ENCODE peak calls at places on chromosomes 4 and X, in five cellular contexts. One of them, this sample, is unnamed.
A peak's percentile ranks its signal among the peaks of the same experiment; 100 is the strongest.

GRCh38 chrX:155745792-155746191 is 133.0 kb upstream of the TMLHE start:
- DNase-seq in prostate gland: no peak
- DNase-seq in HCT116: peak; percentile 12
- DNase-seq in astrocyte of the spinal cord: peak; percentile 10
- DNase-seq in cardiac fibroblast: peak; percentile 33
- DNase-seq in this sample: peak; percentile 41

GRCh38 chr4:183392377-183392776 is 52.1 kb upstream of the CDKN2AIP start:
- DNase-seq in prostate gland: no peak
- DNase-seq in HCT116: no peak
- DNase-seq in astrocyte of the spinal cord: no peak
- DNase-seq in cardiac fibroblast: no peak
- DNase-seq in this sample: no peak

GRCh38 chrX:77899081-77899828 is at the start of gene COX7B:
- DNase-seq in prostate gland: peak; percentile 82
- DNase-seq in HCT116: peak; percentile 94
- DNase-seq in astrocyte of the spinal cord: peak; percentile 97
- DNase-seq in cardiac fibroblast: peak; percentile 97
- DNase-seq in this sample: peak; percentile 98

GRCh38 chr4:2691313-2691712 is 64.8 kb downstream of the TNIP2 start:
- DNase-seq in prostate gland: no peak
- DNase-seq in HCT116: no peak
- DNase-seq in astrocyte of the spinal cord: no peak
- DNase-seq in cardiac fibroblast: no peak
- DNase-seq in this sample: no peak

GRCh38 chrX:83511208-83511607 is 3.1 kb downstream of the POU3F4 start:
- DNase-seq in prostate gland: no peak
- DNase-seq in HCT116: no peak
- DNase-seq in astrocyte of the spinal cord: peak; percentile 64
- DNase-seq in cardiac fibroblast: no peak
- DNase-seq in this sample: no peak

GRCh38 chr4:137417676-137418075 is 114.6 kb downstream of the PCDH18 start:
- DNase-seq in prostate gland: no peak
- DNase-seq in HCT116: no peak
- DNase-seq in astrocyte of the spinal cord: peak; percentile 34
- DNase-seq in cardiac fibroblast: no peak
- DNase-seq in this sample: no peak

GRCh38 chr4:62484357-62484756 is 1284.2 kb downstream of the ADGRL3 start:
- DNase-seq in prostate gland: no peak
- DNase-seq in HCT116: no peak
- DNase-seq in astrocyte of the spinal cord: no peak
- DNase-seq in cardiac fibroblast: no peak
- DNase-seq in this sample: no peak

GRCh38 chrX:154032653-154033052 is 13.0 kb upstream of the IRAK1 start:
- DNase-seq in prostate gland: no peak
- DNase-seq in HCT116: no peak
- DNase-seq in astrocyte of the spinal cord: no peak
- DNase-seq in cardiac fibroblast: no peak
- DNase-seq in this sample: no peak

GRCh38 chrX:150961631-150962030 is 21.5 kb upstream of the HMGB3 start:
- DNase-seq in prostate gland: no peak
- DNase-seq in HCT116: no peak
- DNase-seq in astrocyte of the spinal cord: no peak
- DNase-seq in cardiac fibroblast: no peak
- DNase-seq in this sample: no peak

GRCh38 chrX:144840616-144841015 is 406.7 kb upstream of the SPANXN1 start:
- DNase-seq in prostate gland: no peak
- DNase-seq in HCT116: no peak
- DNase-seq in astrocyte of the spinal cord: no peak
- DNase-seq in cardiac fibroblast: no peak
- DNase-seq in this sample: no peak

GRCh38 chrX:12977761-12978204 is 2.9 kb downstream of the TMSB4X start:
- DNase-seq in prostate gland: no peak
- DNase-seq in HCT116: no peak
- DNase-seq in astrocyte of the spinal cord: no peak
- DNase-seq in cardiac fibroblast: no peak
- DNase-seq in this sample: no peak

GRCh38 chrX:56248492-56248891 is 16.3 kb downstream of the KLF8 start:
- DNase-seq in prostate gland: peak; percentile 26
- DNase-seq in HCT116: peak; percentile 21
- DNase-seq in astrocyte of the spinal cord: peak; percentile 33
- DNase-seq in cardiac fibroblast: peak; percentile 57
- DNase-seq in this sample: peak; percentile 63

GRCh38 chr4:15040916-15041463 is 38.7 kb downstream of the CPEB2 start:
- DNase-seq in prostate gland: no peak
- DNase-seq in HCT116: no peak
- DNase-seq in astrocyte of the spinal cord: no peak
- DNase-seq in cardiac fibroblast: peak; percentile 66
- DNase-seq in this sample: peak; percentile 67

DNA sequence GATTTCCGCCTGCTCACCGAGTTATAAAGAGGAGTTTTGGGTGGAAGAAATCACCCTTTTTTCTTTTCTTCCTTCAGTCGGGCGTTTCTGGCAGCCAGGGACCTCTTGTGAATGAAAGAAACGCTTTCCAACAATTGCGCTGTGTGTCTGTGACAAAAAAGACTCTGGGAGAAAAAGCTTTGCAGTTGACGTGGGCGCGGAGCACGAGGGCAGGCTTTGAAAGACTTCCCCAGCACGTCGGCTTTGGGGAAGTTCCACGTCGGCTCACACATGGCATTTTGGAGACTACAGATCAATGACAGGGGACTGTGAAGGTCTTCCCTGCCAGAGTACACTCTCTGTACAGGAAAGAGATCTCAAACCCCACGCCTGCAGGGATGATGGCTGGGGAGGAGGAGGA is 135.3 kb downstream of the CRLF2 start:
- DNase-seq in prostate gland: no peak
- DNase-seq in HCT116: no peak
- DNase-seq in astrocyte of the spinal cord: no peak
- DNase-seq in cardiac fibroblast: no peak
- DNase-seq in this sample: no peak
- H3K4me3 ChIP-seq in prostate gland: no peak overlapping the region
- H3K4me3 ChIP-seq in HCT116: no peak overlapping the region
- H3K4me3 ChIP-seq in astrocyte of the spinal cord: no peak overlapping the region
- H3K4me3 ChIP-seq in cardiac fibroblast: no peak overlapping the region
- H3K4me3 ChIP-seq in this sample: no peak overlapping the region

DNA sequence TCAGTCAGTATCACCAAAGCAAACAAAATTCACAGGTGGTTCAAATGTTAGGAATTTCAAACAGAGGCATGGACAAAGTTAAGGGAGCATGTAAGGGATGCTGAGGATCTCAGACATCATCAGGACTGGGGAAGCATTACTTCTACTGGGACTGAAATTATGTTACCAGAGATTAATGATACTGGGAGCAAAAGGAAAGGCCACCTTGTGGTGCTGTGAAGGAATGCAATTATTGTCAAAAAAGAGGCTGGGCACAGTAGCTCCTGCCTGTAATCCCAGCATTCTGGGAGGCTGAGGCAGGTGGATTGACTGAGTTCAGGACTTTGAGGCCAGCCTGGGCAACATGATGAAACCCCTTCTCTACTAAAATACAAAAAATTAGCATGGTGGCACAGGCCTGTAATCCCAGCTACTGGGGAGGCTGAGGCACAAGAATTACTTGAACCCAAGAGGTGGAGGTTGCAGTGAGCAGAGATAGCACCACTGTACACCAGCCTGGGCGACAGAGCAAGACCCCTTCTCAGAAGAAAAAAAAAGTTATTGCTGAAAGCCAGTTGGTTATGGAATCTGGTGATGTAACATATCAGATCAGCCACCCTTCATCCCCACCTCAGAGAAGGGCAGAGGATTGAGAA is 954.3 kb downstream of the PCDH7 start:
- DNase-seq in prostate gland: no peak
- DNase-seq in HCT116: peak; percentile 23
- DNase-seq in astrocyte of the spinal cord: no peak
- DNase-seq in cardiac fibroblast: peak; percentile 45
- DNase-seq in this sample: peak; percentile 48
- TF ChIP-seq CTCF in prostate gland: peak; percentile 44
- TF ChIP-seq CTCF in HCT116: peak; percentile 60
- TF ChIP-seq CTCF in astrocyte of the spinal cord: peak; percentile 51
- TF ChIP-seq CTCF in cardiac fibroblast: peak; percentile 44
- TF ChIP-seq CTCF in this sample: peak; percentile 68

DNA sequence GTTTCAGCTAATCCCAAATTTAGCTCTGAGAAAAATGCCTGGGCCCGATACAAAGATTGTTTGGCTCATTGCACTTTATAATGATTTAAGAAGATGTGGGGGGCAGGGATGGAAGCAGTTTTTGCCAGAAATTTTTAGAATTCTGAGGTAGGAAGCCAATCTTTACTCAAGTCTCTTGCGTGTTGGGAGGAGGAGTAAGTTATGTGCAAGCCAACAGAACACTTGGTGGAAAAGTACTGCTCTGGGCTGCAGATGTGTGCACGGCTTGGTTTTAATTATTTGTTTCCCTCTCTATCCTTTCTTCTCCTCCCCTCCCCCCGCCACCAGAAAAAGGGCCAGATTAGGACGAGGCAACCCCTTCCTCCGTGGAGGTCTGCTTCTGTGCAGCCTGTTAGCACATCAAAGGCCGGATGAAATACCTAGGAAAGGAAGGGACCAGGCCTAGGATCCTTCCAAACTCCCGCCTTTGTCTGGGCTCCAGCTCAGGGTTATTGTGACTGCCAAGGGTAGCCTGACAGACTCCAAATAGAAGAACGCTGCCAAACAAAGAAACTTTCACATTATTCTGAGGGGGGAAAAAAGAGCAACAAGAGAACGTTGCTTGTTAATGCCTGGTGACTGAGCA is 1.0 kb upstream of the PGRMC1 start:
- DNase-seq in prostate gland: no peak
- DNase-seq in HCT116: no peak
- DNase-seq in astrocyte of the spinal cord: no peak
- DNase-seq in cardiac fibroblast: no peak
- DNase-seq in this sample: no peak
- H3K4me3 ChIP-seq in prostate gland: no peak overlapping the region
- H3K4me3 ChIP-seq in HCT116: no peak overlapping the region
- H3K4me3 ChIP-seq in astrocyte of the spinal cord: no peak overlapping the region
- H3K4me3 ChIP-seq in cardiac fibroblast: no peak overlapping the region
- H3K4me3 ChIP-seq in this sample: peak overlapping the region; percentile 66

GRCh38 chr4:110617095-110617494 is 5.8 kb downstream of the PITX2 start:
- DNase-seq in prostate gland: no peak
- DNase-seq in HCT116: no peak
- DNase-seq in astrocyte of the spinal cord: no peak
- DNase-seq in cardiac fibroblast: no peak
- DNase-seq in this sample: no peak
- TF ChIP-seq CTCF in prostate gland: no peak
- TF ChIP-seq CTCF in HCT116: no peak
- TF ChIP-seq CTCF in astrocyte of the spinal cord: no peak
- TF ChIP-seq CTCF in cardiac fibroblast: no peak
- TF ChIP-seq CTCF in this sample: no peak

This sample was measured in fibroblast of pulmonary artery.